ENCODE peak calls at places on chromosomes 16 and 17, in seven cellular contexts. One of them, this sample, is unnamed.

GRCh38 chr17:83129676-83130075 is 50.3 kb downstream of the METRNL start:
- DNase-seq in H1: no peak
- DNase-seq in fibroblast of villous mesenchyme: no peak
- DNase-seq in H9: peak; percentile 23
- DNase-seq in sigmoid colon: no peak
- DNase-seq in lower leg skin: peak; percentile 58
- DNase-seq in endothelial cell: no peak
- DNase-seq in this sample: no peak

GRCh38 chr17:70629902-70630301 is 460.6 kb downstream of the KCNJ2 start:
- DNase-seq in H1: no peak
- DNase-seq in fibroblast of villous mesenchyme: no peak
- DNase-seq in H9: no peak
- DNase-seq in sigmoid colon: no peak
- DNase-seq in lower leg skin: no peak
- DNase-seq in endothelial cell: no peak
- DNase-seq in this sample: no peak

GRCh38 chr16:87338155-87338765 is 21.1 kb upstream of the C16orf95 start:
- DNase-seq in H1: no peak
- DNase-seq in fibroblast of villous mesenchyme: no peak
- DNase-seq in H9: no peak
- DNase-seq in sigmoid colon: no peak
- DNase-seq in lower leg skin: no peak
- DNase-seq in endothelial cell: no peak
- DNase-seq in this sample: no peak

GRCh38 chr16:87678618-87679017 is 76.3 kb downstream of the JPH3 start:
- DNase-seq in H1: no peak
- DNase-seq in fibroblast of villous mesenchyme: peak; percentile 14
- DNase-seq in H9: no peak
- DNase-seq in sigmoid colon: no peak
- DNase-seq in lower leg skin: no peak
- DNase-seq in endothelial cell: no peak
- DNase-seq in this sample: no peak

GRCh38 chr17:41695954-41696720 is 7.5 kb downstream of the EIF1 start:
- DNase-seq in H1: no peak
- DNase-seq in fibroblast of villous mesenchyme: peak; percentile 87
- DNase-seq in H9: no peak
- DNase-seq in sigmoid colon: peak; percentile 82
- DNase-seq in lower leg skin: no peak
- DNase-seq in endothelial cell: peak; percentile 68
- DNase-seq in this sample: peak; percentile 88

GRCh38 chr16:75380870-75381269 is 52.4 kb downstream of the CFDP1 start:
- DNase-seq in H1: no peak
- DNase-seq in fibroblast of villous mesenchyme: peak; percentile 52
- DNase-seq in H9: no peak
- DNase-seq in sigmoid colon: no peak
- DNase-seq in lower leg skin: no peak
- DNase-seq in endothelial cell: no peak
- DNase-seq in this sample: no peak

GRCh38 chr16:80619824-80620223 is 79.0 kb downstream of the DYNLRB2 start:
- DNase-seq in H1: no peak
- DNase-seq in fibroblast of villous mesenchyme: peak; percentile 17
- DNase-seq in H9: no peak
- DNase-seq in sigmoid colon: no peak
- DNase-seq in lower leg skin: no peak
- DNase-seq in endothelial cell: no peak
- DNase-seq in this sample: no peak

GRCh38 chr16:1779234-1779701 is 3.1 kb downstream of the SPSB3 start:
- DNase-seq in H1: no peak
- DNase-seq in fibroblast of villous mesenchyme: no peak
- DNase-seq in H9: no peak
- DNase-seq in sigmoid colon: no peak
- DNase-seq in lower leg skin: no peak
- DNase-seq in endothelial cell: no peak
- DNase-seq in this sample: no peak

GRCh38 chr17:57102122-57102521 is 17.1 kb downstream of the AKAP1 start:
- DNase-seq in H1: no peak
- DNase-seq in fibroblast of villous mesenchyme: no peak
- DNase-seq in H9: no peak
- DNase-seq in sigmoid colon: no peak
- DNase-seq in lower leg skin: no peak
- DNase-seq in endothelial cell: no peak
- DNase-seq in this sample: no peak

GRCh38 chr17:45816966-45817365 is 27.7 kb upstream of the SPPL2C start:
- DNase-seq in H1: no peak
- DNase-seq in fibroblast of villous mesenchyme: no peak
- DNase-seq in H9: no peak
- DNase-seq in sigmoid colon: no peak
- DNase-seq in lower leg skin: no peak
- DNase-seq in endothelial cell: no peak
- DNase-seq in this sample: no peak

GRCh38 chr16:379183-379960 is 2.4 kb downstream of the PGAP6 start:
- DNase-seq in H1: peak; percentile 69
- DNase-seq in fibroblast of villous mesenchyme: no peak
- DNase-seq in H9: peak; percentile 98
- DNase-seq in sigmoid colon: no peak
- DNase-seq in lower leg skin: no peak
- DNase-seq in endothelial cell: no peak
- DNase-seq in this sample: no peak

GRCh38 chr17:14007951-14008350 is 61.4 kb upstream of the COX10 start:
- DNase-seq in H1: no peak
- DNase-seq in fibroblast of villous mesenchyme: no peak
- DNase-seq in H9: no peak
- DNase-seq in sigmoid colon: no peak
- DNase-seq in lower leg skin: no peak
- DNase-seq in endothelial cell: no peak
- DNase-seq in this sample: no peak

GRCh38 chr17:82056729-82057621 is 5.3 kb downstream of the GPS1 start:
- DNase-seq in H1: no peak
- DNase-seq in fibroblast of villous mesenchyme: no peak
- DNase-seq in H9: no peak
- DNase-seq in sigmoid colon: no peak
- DNase-seq in lower leg skin: no peak
- DNase-seq in endothelial cell: no peak
- DNase-seq in this sample: no peak

GRCh38 chr17:64614266-64615011 is 47.7 kb downstream of the SMURF2 start:
- DNase-seq in H1: no peak
- DNase-seq in fibroblast of villous mesenchyme: no peak
- DNase-seq in H9: no peak
- DNase-seq in sigmoid colon: no peak
- DNase-seq in lower leg skin: no peak
- DNase-seq in endothelial cell: no peak
- DNase-seq in this sample: no peak

GRCh38 chr17:50052241-50052788 is 3.6 kb upstream of the ITGA3 start:
- DNase-seq in H1: no peak
- DNase-seq in fibroblast of villous mesenchyme: no peak
- DNase-seq in H9: peak; percentile 30
- DNase-seq in sigmoid colon: no peak
- DNase-seq in lower leg skin: no peak
- DNase-seq in endothelial cell: no peak
- DNase-seq in this sample: no peak

GRCh38 chr17:44348234-44348987 is 3.3 kb downstream of the GRN start:
- DNase-seq in H1: no peak
- DNase-seq in fibroblast of villous mesenchyme: no peak
- DNase-seq in H9: no peak
- DNase-seq in sigmoid colon: no peak
- DNase-seq in lower leg skin: no peak
- DNase-seq in endothelial cell: no peak
- DNase-seq in this sample: no peak

GRCh38 chr16:30112197-30113030 is 923 bp downstream of the GDPD3 start:
- DNase-seq in H1: no peak
- DNase-seq in fibroblast of villous mesenchyme: peak; percentile 68
- DNase-seq in H9: peak; percentile 86
- DNase-seq in sigmoid colon: peak; percentile 81
- DNase-seq in lower leg skin: peak; percentile 89
- DNase-seq in endothelial cell: peak; percentile 75
- DNase-seq in this sample: no peak
- TF ChIP-seq CTCF in H1: peak; percentile 94
- TF ChIP-seq CTCF in fibroblast of villous mesenchyme: peak; percentile 64
- TF ChIP-seq CTCF in H9: peak; percentile 85
- TF ChIP-seq CTCF in sigmoid colon: peak; percentile 63
- TF ChIP-seq CTCF in lower leg skin: no peak
- TF ChIP-seq CTCF in endothelial cell: peak; percentile 75
- TF ChIP-seq CTCF in this sample: peak; percentile 64

DNA sequence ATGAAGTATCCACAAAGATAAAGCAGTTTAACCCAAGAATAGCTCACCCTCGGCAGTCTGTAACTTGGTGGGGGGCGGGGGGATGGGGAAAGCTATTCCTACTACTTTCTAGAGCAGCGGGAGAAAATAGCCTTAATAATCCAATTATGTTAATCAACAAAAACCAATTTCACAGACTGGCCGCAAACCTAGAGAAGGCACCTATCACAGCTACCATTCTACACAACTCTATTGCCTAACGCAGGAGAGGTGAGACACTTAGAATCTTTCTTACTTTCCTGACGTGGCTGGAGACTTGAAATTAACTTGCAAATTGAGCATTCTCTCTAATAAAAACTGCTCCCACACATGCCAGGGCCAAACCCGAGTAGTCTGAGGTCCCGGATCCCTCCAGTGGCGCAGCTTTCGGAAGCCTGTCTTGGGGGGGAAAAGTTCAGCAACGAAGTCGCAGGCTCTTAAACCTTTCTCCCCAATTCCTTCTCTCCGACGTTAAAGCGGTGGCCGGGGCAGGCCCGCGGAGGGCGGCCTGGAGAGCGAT is 776 bp downstream of the SMG6 start:
- DNase-seq in H1: no peak
- DNase-seq in fibroblast of villous mesenchyme: no peak
- DNase-seq in H9: no peak
- DNase-seq in sigmoid colon: no peak
- DNase-seq in lower leg skin: no peak
- DNase-seq in endothelial cell: no peak
- DNase-seq in this sample: no peak
- TF ChIP-seq CTCF in H1: no peak
- TF ChIP-seq CTCF in fibroblast of villous mesenchyme: no peak
- TF ChIP-seq CTCF in H9: no peak
- TF ChIP-seq CTCF in sigmoid colon: no peak
- TF ChIP-seq CTCF in lower leg skin: no peak
- TF ChIP-seq CTCF in endothelial cell: no peak
- TF ChIP-seq CTCF in this sample: no peak

DNA sequence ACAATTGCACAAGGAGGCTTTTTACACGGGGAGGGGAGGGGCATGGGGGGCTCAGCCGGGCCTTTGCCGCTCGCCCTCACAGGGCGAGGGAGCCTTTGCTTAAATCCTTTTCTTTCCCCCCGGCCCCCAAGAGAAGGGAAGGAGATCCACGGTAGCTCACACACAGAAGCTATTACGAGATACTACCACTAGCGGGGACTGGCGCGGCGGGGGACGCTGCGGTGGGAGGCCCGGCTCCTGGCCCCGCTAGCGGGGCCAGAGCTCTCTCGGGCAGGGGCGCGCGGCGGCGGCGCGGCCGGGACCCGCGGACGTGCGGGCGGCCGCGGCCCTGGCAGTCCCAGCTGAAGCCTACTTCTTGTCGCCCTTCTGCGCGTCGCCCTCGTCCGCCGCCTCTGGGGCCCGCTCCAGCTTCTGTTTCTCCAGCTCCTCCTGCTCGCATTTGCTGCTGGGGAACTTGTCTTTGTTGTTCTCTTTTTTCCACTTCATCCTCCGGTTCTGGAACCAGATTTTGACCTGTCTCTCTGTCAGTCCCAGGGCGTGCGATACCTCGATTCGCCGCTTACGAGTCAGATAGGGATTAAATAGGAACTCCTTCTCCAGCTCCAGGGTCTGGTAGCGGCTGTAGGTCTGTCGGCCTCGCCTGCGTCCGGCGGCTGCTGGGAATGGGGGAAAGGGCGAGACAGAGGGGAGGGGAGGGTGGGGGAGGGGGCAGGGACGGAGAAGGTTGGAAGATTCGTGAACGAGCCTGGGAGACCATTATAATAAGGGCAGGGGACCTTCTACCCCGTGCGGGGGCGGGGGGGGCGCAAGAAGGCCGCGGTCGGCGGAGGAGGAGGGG is 2.0 kb downstream of the HOXB8 start:
- DNase-seq in H1: no peak
- DNase-seq in fibroblast of villous mesenchyme: no peak
- DNase-seq in H9: peak; percentile 76
- DNase-seq in sigmoid colon: no peak
- DNase-seq in lower leg skin: peak; percentile 91
- DNase-seq in endothelial cell: no peak
- DNase-seq in this sample: no peak
- TF ChIP-seq CTCF in H1: no peak
- TF ChIP-seq CTCF in fibroblast of villous mesenchyme: no peak
- TF ChIP-seq CTCF in H9: peak; percentile 9
- TF ChIP-seq CTCF in sigmoid colon: peak; percentile 7
- TF ChIP-seq CTCF in lower leg skin: no peak
- TF ChIP-seq CTCF in endothelial cell: peak; percentile 27
- TF ChIP-seq CTCF in this sample: peak; percentile 31

GRCh38 chr16:55572439-55572838 is 6.0 kb downstream of the CAPNS2 start:
- DNase-seq in H1: no peak
- DNase-seq in fibroblast of villous mesenchyme: peak; percentile 46
- DNase-seq in H9: no peak
- DNase-seq in sigmoid colon: no peak
- DNase-seq in lower leg skin: no peak
- DNase-seq in endothelial cell: no peak
- DNase-seq in this sample: no peak

GRCh38 chr16:55576369-55576768 is 9.9 kb downstream of the CAPNS2 start:
- DNase-seq in H1: no peak
- DNase-seq in fibroblast of villous mesenchyme: no peak
- DNase-seq in H9: no peak
- DNase-seq in sigmoid colon: peak; percentile 34
- DNase-seq in lower leg skin: no peak
- DNase-seq in endothelial cell: no peak
- DNase-seq in this sample: no peak

GRCh38 chr16:55575621-55576020 is 9.1 kb downstream of the CAPNS2 start:
- DNase-seq in H1: no peak
- DNase-seq in fibroblast of villous mesenchyme: peak; percentile 64
- DNase-seq in H9: no peak
- DNase-seq in sigmoid colon: no peak
- DNase-seq in lower leg skin: no peak
- DNase-seq in endothelial cell: no peak
- DNase-seq in this sample: no peak

GRCh38 chr16:55577888-55578287 is 11.4 kb downstream of the CAPNS2 start:
- DNase-seq in H1: no peak
- DNase-seq in fibroblast of villous mesenchyme: no peak
- DNase-seq in H9: no peak
- DNase-seq in sigmoid colon: no peak
- DNase-seq in lower leg skin: no peak
- DNase-seq in endothelial cell: no peak
- DNase-seq in this sample: no peak
- TF ChIP-seq CTCF in H1: no peak
- TF ChIP-seq CTCF in fibroblast of villous mesenchyme: no peak
- TF ChIP-seq CTCF in H9: no peak
- TF ChIP-seq CTCF in sigmoid colon: no peak
- TF ChIP-seq CTCF in lower leg skin: no peak
- TF ChIP-seq CTCF in endothelial cell: no peak
- TF ChIP-seq CTCF in this sample: no peak

GRCh38 chr17:5780476-5780875 is 196.2 kb upstream of the NLRP1 start:
- DNase-seq in H1: no peak
- DNase-seq in fibroblast of villous mesenchyme: no peak
- DNase-seq in H9: no peak
- DNase-seq in sigmoid colon: no peak
- DNase-seq in lower leg skin: no peak
- DNase-seq in endothelial cell: no peak
- DNase-seq in this sample: no peak
- TF ChIP-seq CTCF in H1: no peak
- TF ChIP-seq CTCF in fibroblast of villous mesenchyme: no peak
- TF ChIP-seq CTCF in H9: no peak
- TF ChIP-seq CTCF in sigmoid colon: no peak
- TF ChIP-seq CTCF in lower leg skin: no peak
- TF ChIP-seq CTCF in endothelial cell: no peak
- TF ChIP-seq CTCF in this sample: no peak

This sample was measured in osteocyte.